ENCODE peak calls at places on chromosomes 16 and 17, in four cellular contexts. C is HepG2, I is HCT116, U is K562. B is an unnamed sample.

GRCh38 chr16:2969545-2970521 is 685 bp downstream of the PAQR4 start:
- DNase-seq in C (peak; percentile 66), I (no peak), U (peak; percentile 75), B (no peak)

GRCh38 chr17:16419929-16420271 is 4.5 kb downstream of the TRPV2 start:
- DNase-seq in C (no peak), I (no peak), U (no peak), B (no peak)

GRCh38 chr16:20956319-20956718 is 55.7 kb downstream of the LYRM1 start:
- DNase-seq in C (no peak), I (no peak), U (no peak), B (no peak)

GRCh38 chr16:89958068-89958467 is 9.5 kb downstream of the DEF8 start:
- DNase-seq in C (peak; percentile 54), I (peak; percentile 40), U (peak; percentile 70), B (no peak)

GRCh38 chr17:77287432-77288068 is 146.8 kb downstream of the SEC14L1 start:
- DNase-seq in C (peak; percentile 65), I (peak; percentile 92), U (no peak), B (no peak)

GRCh38 chr17:41507315-41507880 is 2.0 kb upstream of the KRT13 start:
- DNase-seq in C (no peak), I (no peak), U (no peak), B (no peak)

GRCh38 chr16:84600343-84601229 is 17.3 kb downstream of the COTL1 start:
- DNase-seq in C (no peak), I (no peak), U (no peak), B (no peak)

GRCh38 chr16:495127-495748 is 32.3 kb upstream of the CAPN15 start:
- DNase-seq in C (peak; percentile 59), I (no peak), U (peak; percentile 37), B (peak; percentile 4)

GRCh38 chr17:48308591-48308990 is 121.4 kb downstream of the SKAP1 start:
- DNase-seq in C (no peak), I (no peak), U (no peak), B (no peak)

GRCh38 chr17:50866950-50867855 is 1.0 kb upstream of the TOB1 start:
- DNase-seq in C (peak; percentile 95), I (peak; percentile 97), U (peak; percentile 90), B (peak; percentile 82)

GRCh38 chr16:69939821-69940585 is 11.1 kb upstream of the CLEC18A start:
- DNase-seq in C (no peak), I (no peak), U (no peak), B (no peak)

GRCh38 chr16:58493756-58494431 is 6.0 kb upstream of the NDRG4 start:
- DNase-seq in C (no peak), I (no peak), U (no peak), B (no peak)

GRCh38 chr17:74882517-74883240 is 9.9 kb upstream of the FDXR start:
- DNase-seq in C (no peak), I (no peak), U (no peak), B (no peak)

GRCh38 chr17:2723505-2723996 is 12.0 kb upstream of the CLUH start:
- DNase-seq in C (no peak), I (no peak), U (no peak), B (no peak)

GRCh38 chr16:64892843-64893242 is 229.0 kb downstream of the CDH11 start:
- DNase-seq in C (no peak), I (no peak), U (no peak), B (no peak)

GRCh38 chr16:177394-177822 is 928 bp downstream of the HBA1 start:
- DNase-seq in C (no peak), I (no peak), U (peak; percentile 23), B (no peak)

GRCh38 chr17:6775871-6776405 is at the start of gene FBXO39:
- DNase-seq in C (no peak), I (no peak), U (no peak), B (no peak)

GRCh38 chr17:76272541-76273434 is 7.6 kb downstream of the UBALD2 start:
- DNase-seq in C (no peak), I (no peak), U (no peak), B (no peak)

GRCh38 chr17:70168044-70168978 is 1.0 kb upstream of the KCNJ2 start:
- DNase-seq in C (no peak), I (no peak), U (peak; percentile 19), B (peak; percentile 32)

GRCh38 chr16:87463722-87464690 is 28.8 kb downstream of the ZCCHC14 start:
- DNase-seq in C (peak; percentile 30), I (no peak), U (no peak), B (no peak)

GRCh38 chr17:73343739-73344454 is 32.1 kb upstream of the CDC42EP4 start:
- DNase-seq in C (no peak), I (no peak), U (no peak), B (no peak)

GRCh38 chr17:2939714-2940351 is 123.6 kb downstream of the OR1D5 start:
- DNase-seq in C (no peak), I (no peak), U (no peak), B (no peak)

GRCh38 chr17:45996282-45996937 is 2.6 kb upstream of the STH start:
- DNase-seq in C (no peak), I (no peak), U (no peak), B (no peak)

GRCh38 chr17:50950002-50950877 is 84.1 kb upstream of the TOB1 start:
- DNase-seq in C (peak; percentile 65), I (peak; percentile 88), U (peak; percentile 80), B (peak; percentile 67)

GRCh38 chr16:3099395-3099731 is 269 bp upstream of the ZSCAN10 start:
- DNase-seq in C (no peak), I (no peak), U (no peak), B (no peak)

GRCh38 chr17:2123467-2124251 is 68.8 kb downstream of the HIC1 start:
- DNase-seq in C (no peak), I (no peak), U (no peak), B (no peak)

DNA sequence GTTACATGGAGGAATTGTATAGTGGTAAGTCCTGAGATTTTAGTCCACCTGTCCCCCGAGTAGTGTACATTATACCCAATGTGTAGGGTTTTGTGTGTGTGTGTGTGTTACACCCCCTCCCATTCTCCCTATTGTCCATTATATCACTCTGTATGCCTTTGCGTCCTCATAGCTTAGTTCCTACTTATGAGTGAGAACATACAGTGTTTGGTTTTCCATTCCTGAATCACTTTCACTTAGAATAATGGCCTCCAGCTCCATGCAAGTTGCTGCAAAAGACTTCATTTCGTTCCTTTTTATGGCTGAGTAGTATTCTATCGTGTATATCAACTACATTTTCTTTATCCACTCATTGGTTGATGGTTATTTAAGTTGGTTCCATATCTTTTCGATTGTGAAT is 635 bp upstream of the FA2H start:
- DNase-seq in C (no peak), I (no peak), U (no peak), B (no peak)
- H3K4me3 ChIP-seq in C (peak overlapping the region; percentile 36), I (peak overlapping the region; percentile 56), U (no peak overlapping the region), B (peak overlapping the region; percentile 45)

DNA sequence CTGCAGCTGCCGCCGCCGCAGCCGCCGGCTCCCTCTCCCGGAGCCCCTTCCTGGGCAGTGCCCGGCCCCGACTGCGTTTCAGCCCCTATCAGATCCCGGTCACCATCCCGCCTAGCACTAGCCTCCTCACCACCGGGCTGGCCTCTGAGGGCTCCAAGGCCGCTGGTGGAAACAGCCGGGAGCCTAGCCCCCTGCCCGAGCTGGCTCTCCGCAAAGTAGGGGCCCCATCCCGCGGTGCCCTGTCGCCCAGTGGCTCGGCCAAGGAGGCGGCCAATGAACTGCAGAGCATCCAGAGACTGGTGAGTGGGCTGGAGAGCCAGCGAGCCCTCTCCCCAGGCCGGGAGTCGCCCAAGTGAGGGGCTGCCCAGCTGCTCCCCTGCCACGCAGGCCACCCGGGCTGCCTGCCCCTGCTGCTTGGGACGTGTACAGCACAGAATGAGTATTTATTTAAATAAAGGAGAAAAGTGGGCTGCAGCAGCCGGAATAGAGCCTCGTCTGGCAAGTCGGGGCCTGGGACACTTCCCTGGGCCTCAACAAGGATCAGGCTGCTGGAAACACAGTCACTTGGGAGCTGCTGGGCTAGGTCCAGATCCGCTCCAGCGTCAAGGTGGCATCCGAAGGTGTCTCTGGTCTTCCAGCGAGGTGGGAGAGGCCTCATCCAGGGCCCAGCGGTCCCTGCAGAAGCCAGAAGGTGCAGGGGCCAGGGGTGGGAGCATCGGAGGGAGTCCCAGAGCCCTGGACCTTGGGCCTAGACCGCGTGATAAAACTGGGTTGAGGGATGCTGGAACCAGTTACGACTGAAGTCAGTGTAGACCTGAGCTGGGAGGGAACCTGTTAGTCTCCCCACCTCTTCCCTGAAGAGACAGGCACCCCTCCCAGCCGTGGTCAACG is 8.8 kb downstream of the TBX2 start:
- DNase-seq in C (no peak), I (no peak), U (no peak), B (no peak)
- TF ChIP-seq TCF7L2 in C (no peak), I (no peak), U (no peak), B (no peak)

DNA sequence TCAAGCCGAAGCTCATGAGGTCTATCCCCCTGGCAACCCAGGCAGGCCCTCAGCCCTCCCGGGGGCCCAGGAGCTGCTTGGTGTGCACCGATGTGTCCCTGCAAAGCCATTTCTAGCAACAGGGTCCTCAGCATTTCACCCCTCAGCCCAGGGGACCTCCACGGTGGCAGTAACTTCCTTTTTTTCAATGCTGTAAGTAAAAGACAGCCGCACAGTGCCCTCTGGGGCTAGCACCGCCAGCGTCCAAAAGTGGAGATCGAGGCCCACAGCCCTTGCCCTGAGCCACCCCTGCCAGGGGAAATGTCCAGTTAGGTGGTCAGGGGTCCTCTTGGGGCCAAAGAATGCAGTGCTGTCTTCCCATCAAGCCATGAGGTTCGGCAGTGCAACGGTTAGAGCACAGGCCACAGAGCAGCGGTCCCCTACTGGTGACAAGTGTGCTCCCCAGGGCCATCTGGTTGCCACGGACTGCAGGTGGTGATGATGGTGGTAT is 79.9 kb downstream of the LITAF start:
- DNase-seq in C (no peak), I (no peak), U (peak; percentile 31), B (no peak)
- TF ChIP-seq CTCF in C (peak; percentile 34), I (peak; percentile 9), U (peak; percentile 27), B (no peak)

DNA sequence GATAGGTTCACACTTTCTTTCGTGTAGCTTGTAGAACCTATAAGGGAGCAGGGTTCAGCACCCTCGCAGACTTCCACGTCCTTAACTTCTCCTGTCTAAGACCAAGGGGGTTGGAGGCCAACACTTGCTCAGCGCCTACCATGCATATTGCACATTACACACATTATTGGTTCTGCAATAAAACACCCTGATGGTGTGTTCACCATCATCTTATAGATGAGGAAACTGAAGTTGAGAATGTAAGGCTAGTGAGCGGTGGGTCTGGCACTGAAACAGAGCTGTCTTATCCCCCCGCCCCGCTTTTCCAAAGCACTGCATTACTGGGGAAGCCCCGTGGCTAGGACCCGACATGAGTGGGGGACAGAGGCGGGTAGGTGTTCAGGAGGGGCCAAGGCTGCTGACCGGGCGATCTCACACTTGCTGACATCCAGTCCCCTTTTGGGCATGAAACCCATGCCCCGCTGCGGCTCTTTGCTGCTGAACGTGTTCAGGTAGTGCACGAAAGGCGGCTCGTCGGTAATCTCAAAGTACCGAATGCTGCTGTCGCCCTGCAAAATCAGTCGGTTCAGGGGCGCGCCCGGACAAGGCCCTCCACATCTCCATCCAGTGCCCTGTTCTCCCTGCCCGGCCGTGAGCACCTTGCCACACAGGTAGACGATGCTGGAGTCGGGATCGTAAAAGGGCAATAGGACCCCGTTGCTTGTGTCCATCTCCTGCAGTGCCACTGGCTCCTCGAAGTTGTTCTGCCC is 6.2 kb downstream of the CORO6 start:
- DNase-seq in C (no peak), I (no peak), U (no peak), B (no peak)
- H3K4me3 ChIP-seq in C (peak overlapping the region; percentile 36), I (no peak overlapping the region), U (no peak overlapping the region), B (peak overlapping the region; percentile 54)

GRCh38 chr17:78611636-78612035 is 34.4 kb upstream of the DNAH17 start:
- DNase-seq in C (no peak), I (no peak), U (no peak), B (no peak)
- TF ChIP-seq TCF7L2 in C (no peak), I (no peak), U (no peak), B (no peak)

B was measured in Panc1.